ENCODE peak calls at places on chromosome 19, in five cellular contexts. T is K562, I is HCT116, Y is H1, Q is HepG2. K is an unnamed sample.

GRCh38 chr19:7152568-7152967 is 83.1 kb downstream of the ZNF557 start:
- DNase-seq in T (no peak), I (no peak), Y (no peak), Q (no peak), K (no peak)

GRCh38 chr19:21677696-21678418 is 89.5 kb downstream of the ZNF100 start:
- DNase-seq in T (no peak), I (no peak), Y (no peak), Q (no peak), K (no peak)

GRCh38 chr19:34366670-34367423 is 1.9 kb downstream of the GPI start:
- DNase-seq in T (peak; percentile 40), I (no peak), Y (no peak), Q (no peak), K (no peak)

GRCh38 chr19:6773323-6773931 is 919 bp downstream of the VAV1 start:
- DNase-seq in T (peak; percentile 43), I (no peak), Y (no peak), Q (no peak), K (peak; percentile 64)

GRCh38 chr19:12652219-12652618 is 14.3 kb downstream of the MAN2B1 start:
- DNase-seq in T (peak; percentile 22), I (no peak), Y (no peak), Q (no peak), K (no peak)

GRCh38 chr19:33868076-33868735 is 71.5 kb downstream of the KCTD15 start:
- DNase-seq in T (no peak), I (no peak), Y (no peak), Q (no peak), K (no peak)

GRCh38 chr19:368624-369020 is 24.0 kb upstream of the MIER2 start:
- DNase-seq in T (no peak), I (no peak), Y (no peak), Q (no peak), K (no peak)

GRCh38 chr19:45717983-45718650 is 12.6 kb downstream of the FBXO46 start:
- DNase-seq in T (no peak), I (no peak), Y (no peak), Q (no peak), K (no peak)

GRCh38 chr19:43564800-43565199 is 10.5 kb downstream of the XRCC1 start:
- DNase-seq in T (no peak), I (no peak), Y (no peak), Q (no peak), K (no peak)

GRCh38 chr19:32101206-32101605 is 244.2 kb upstream of the ZNF507 start:
- DNase-seq in T (no peak), I (no peak), Y (no peak), Q (no peak), K (no peak)

GRCh38 chr19:45598267-45599011 is 3.6 kb downstream of the GPR4 start:
- DNase-seq in T (no peak), I (no peak), Y (no peak), Q (no peak), K (no peak)

GRCh38 chr19:34254552-34255432 is at the start of gene GARRE1:
- DNase-seq in T (peak; percentile 70), I (no peak), Y (no peak), Q (no peak), K (no peak)

GRCh38 chr19:16400911-16401675 is 70.7 kb downstream of the EPS15L1 start:
- DNase-seq in T (no peak), I (no peak), Y (no peak), Q (no peak), K (no peak)

GRCh38 chr19:45079063-45079910 is at the start of gene GEMIN7:
- DNase-seq in T (peak; percentile 89), I (peak; percentile 44), Y (no peak), Q (peak; percentile 60), K (peak; percentile 64)

GRCh38 chr19:45200614-45201013 is 22.0 kb downstream of the BLOC1S3 start:
- DNase-seq in T (peak; percentile 73), I (no peak), Y (no peak), Q (peak; percentile 62), K (no peak)

GRCh38 chr19:44746946-44747738 is 1.4 kb upstream of the BCL3 start:
- DNase-seq in T (peak; percentile 93), I (peak; percentile 81), Y (no peak), Q (peak; percentile 80), K (peak; percentile 59)

GRCh38 chr19:10533656-10534386 is 9.9 kb upstream of the ATG4D start:
- DNase-seq in T (no peak), I (no peak), Y (no peak), Q (no peak), K (no peak)

GRCh38 chr19:50861025-50861424 is 6.3 kb downstream of the KLK3 start:
- DNase-seq in T (no peak), I (no peak), Y (no peak), Q (no peak), K (no peak)

GRCh38 chr19:45901912-45902650 is at the start of gene MYPOP:
- DNase-seq in T (no peak), I (no peak), Y (no peak), Q (no peak), K (no peak)

GRCh38 chr19:14686411-14686810 is 3.4 kb upstream of the ZNF333 start:
- DNase-seq in T (peak; percentile 48), I (peak; percentile 29), Y (no peak), Q (peak; percentile 8), K (no peak)

GRCh38 chr19:33659835-33660234 is 38.1 kb downstream of the CHST8 start:
- DNase-seq in T (no peak), I (no peak), Y (no peak), Q (no peak), K (no peak)

GRCh38 chr19:47155141-47155540 is 24.5 kb downstream of the SAE1 start:
- DNase-seq in T (no peak), I (no peak), Y (no peak), Q (no peak), K (no peak)

GRCh38 chr19:38210458-38210987 is 13.5 kb downstream of the DPF1 start:
- DNase-seq in T (no peak), I (no peak), Y (no peak), Q (no peak), K (no peak)

GRCh38 chr19:28887920-28888618 is 324.9 kb downstream of the UQCRFS1 start:
- DNase-seq in T (no peak), I (no peak), Y (peak; percentile 38), Q (no peak), K (no peak)

GRCh38 chr19:38061294-38061693 is 154.3 kb downstream of the SIPA1L3 start:
- DNase-seq in T (no peak), I (no peak), Y (no peak), Q (no peak), K (no peak)

GRCh38 chr19:38544569-38545315 is 73.0 kb downstream of the MAP4K1 start:
- DNase-seq in T (peak; percentile 55), I (peak; percentile 56), Y (no peak), Q (no peak), K (no peak)

GRCh38 chr19:2195361-2195760 is 31.6 kb downstream of the DOT1L start:
- DNase-seq in T (no peak), I (no peak), Y (no peak), Q (no peak), K (no peak)

GRCh38 chr19:2197270-2197669 is 33.5 kb downstream of the DOT1L start:
- DNase-seq in T (no peak), I (no peak), Y (no peak), Q (no peak), K (no peak)

GRCh38 chr19:2194513-2195078 is 30.9 kb downstream of the DOT1L start:
- DNase-seq in T (no peak), I (no peak), Y (no peak), Q (no peak), K (no peak)

GRCh38 chr19:2193807-2194206 is 30.1 kb downstream of the DOT1L start:
- DNase-seq in T (no peak), I (no peak), Y (no peak), Q (no peak), K (no peak)

DNA sequence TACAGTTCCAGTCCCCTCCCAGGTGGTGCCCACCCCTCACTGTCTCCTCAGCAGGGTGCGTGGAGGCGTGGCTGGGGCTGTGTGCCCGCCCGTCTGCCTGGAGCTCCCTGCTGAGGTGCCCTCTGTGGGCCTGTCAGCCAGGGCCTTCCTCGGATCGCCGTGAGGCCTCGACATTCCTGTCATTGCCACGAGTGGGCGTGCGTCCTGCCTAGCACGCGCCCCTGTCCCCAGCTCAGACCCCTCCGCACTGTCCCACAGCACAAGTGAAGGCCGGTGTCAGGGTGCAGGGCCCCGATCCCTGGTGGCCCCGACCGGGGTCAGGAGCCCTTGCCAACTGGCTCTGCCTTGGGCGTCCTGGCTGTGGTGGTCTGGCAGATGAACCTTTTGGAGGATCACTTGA is 32.2 kb downstream of the DOT1L start:
- DNase-seq in T (no peak), I (no peak), Y (no peak), Q (no peak), K (no peak)
- TF ChIP-seq SRF in T (no peak), I (no peak), Y (no peak), Q (no peak), K (no peak)

DNA sequence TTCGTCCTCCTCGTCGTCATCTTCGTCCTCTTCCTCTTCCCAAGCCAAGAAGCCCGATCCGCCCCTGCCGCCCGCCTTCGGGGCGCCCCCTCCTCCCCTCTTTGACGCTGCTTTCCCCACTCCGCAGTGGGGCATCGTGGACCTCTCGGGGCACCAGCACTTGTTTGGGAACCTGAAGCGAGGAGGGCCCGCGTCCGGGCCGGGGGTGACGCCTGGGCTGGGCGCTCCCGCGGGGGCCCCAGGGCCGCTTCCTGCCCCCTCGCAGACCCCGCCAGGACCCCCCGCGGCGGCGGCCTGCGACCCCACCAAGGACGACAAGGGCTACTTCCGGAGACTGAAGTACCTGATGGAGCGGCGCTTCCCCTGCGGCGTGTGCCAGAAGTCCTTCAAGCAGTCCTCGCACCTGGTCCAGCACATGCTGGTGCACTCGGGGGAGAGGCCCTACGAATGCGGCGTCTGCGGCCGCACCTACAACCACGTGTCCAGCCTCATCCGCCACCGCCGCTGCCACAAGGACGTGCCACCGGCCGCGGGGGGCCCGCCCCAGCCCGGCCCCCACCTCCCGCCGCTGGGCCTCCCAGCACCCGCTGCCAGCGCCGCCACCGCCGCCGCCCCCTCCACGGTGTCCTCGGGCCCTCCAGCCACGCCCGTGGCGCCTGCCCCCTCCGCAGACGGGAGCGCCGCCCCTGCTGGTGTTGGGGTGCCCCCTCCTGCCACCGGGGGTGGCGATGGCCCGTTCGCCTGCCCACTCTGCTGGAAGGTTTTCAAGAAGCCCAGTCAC is 8.7 kb downstream of the ZNF865 start:
- DNase-seq in T (no peak), I (no peak), Y (no peak), Q (no peak), K (no peak)
- TF ChIP-seq SRF in T (no peak), I (no peak), Y (no peak), Q (no peak), K (no peak)

DNA sequence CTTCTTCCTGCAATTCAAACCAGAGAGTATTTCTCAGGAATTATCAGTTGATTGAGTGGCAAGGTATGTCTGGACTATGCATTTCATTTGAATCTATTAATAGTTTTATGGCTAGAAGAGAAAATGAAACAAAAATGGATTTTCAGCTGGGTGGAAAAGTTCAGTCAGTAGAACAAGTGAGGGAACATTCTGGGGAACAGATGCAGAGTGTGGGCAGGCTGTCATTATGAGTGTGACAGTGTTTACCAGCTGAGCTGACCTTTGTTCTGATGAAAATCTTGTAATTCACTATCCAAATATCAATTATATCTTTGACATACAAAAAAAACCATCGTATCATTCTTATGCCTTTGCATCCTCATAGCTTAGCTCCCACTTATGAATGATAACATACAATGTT is 2.6 kb upstream of the CLC start:
- DNase-seq in T (no peak), I (no peak), Y (no peak), Q (no peak), K (no peak)
- TF ChIP-seq SRF in T (no peak), I (no peak), Y (no peak), Q (no peak), K (no peak)

DNA sequence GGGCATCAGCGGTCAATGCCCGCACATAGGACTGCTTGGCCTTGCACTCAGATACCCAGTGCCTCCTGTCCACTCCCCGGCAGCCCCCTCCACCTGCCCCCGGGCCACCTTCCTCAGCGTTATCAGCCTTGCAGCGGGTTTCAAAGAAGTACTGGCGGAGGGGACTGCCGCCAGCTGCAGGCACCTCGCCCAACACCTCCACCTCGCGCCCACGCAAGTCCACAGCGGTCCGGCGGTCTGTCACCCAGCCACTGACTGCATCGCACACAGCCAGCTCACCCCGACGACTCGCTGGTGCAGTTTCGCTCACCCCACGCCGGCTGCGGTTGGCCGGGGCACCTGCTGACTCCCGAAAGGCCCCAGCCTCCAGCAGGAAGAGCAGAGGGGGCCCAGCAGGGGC is 3.2 kb downstream of the NTF4 start:
- DNase-seq in T (no peak), I (no peak), Y (no peak), Q (no peak), K (no peak)
- TF ChIP-seq SRF in T (no peak), I (no peak), Y (no peak), Q (no peak), K (no peak)

K was measured in GM12878.